ENCODE peak calls at places on chromosomes 1 and 21, in eight cellular contexts. One of them, this sample, is unnamed.

GRCh38 chr1:9724706-9725476 is 73.4 kb downstream of the PIK3CD start:
- DNase-seq in stomach: peak; percentile 65
- DNase-seq in vagina: no peak
- DNase-seq in suprapubic skin: no peak
- DNase-seq in breast epithelium: no peak
- DNase-seq in GM23338: peak; percentile 92
- DNase-seq in sigmoid colon: peak; percentile 73
- DNase-seq in K562: peak; percentile 91
- DNase-seq in this sample: peak; percentile 93

GRCh38 chr1:115727706-115728249 is 40.7 kb downstream of the CASQ2 start:
- DNase-seq in sigmoid colon: peak; percentile 91
- DNase-seq in suprapubic skin: peak; percentile 85
- DNase-seq in vagina: peak; percentile 94
- DNase-seq in breast epithelium: no peak
- DNase-seq in GM23338: no peak
- DNase-seq in K562: no peak
- DNase-seq in stomach: peak; percentile 40
- DNase-seq in this sample: no peak

GRCh38 chr1:111600886-111601386 is 18.7 kb upstream of the RAP1A start:
- DNase-seq in K562: no peak
- DNase-seq in suprapubic skin: no peak
- DNase-seq in GM23338: no peak
- DNase-seq in vagina: no peak
- DNase-seq in stomach: no peak
- DNase-seq in sigmoid colon: no peak
- DNase-seq in breast epithelium: no peak
- DNase-seq in this sample: no peak

GRCh38 chr1:222898191-222898527 is 83.3 kb downstream of the DISP1 start:
- DNase-seq in sigmoid colon: no peak
- DNase-seq in stomach: no peak
- DNase-seq in breast epithelium: no peak
- DNase-seq in K562: no peak
- DNase-seq in vagina: no peak
- DNase-seq in suprapubic skin: no peak
- DNase-seq in GM23338: no peak
- DNase-seq in this sample: no peak

GRCh38 chr1:179081696-179082307 is at the start of gene TOR3A:
- DNase-seq in vagina: peak; percentile 96
- DNase-seq in K562: peak; percentile 93
- DNase-seq in stomach: peak; percentile 94
- DNase-seq in breast epithelium: peak; percentile 89
- DNase-seq in sigmoid colon: peak; percentile 97
- DNase-seq in suprapubic skin: peak; percentile 94
- DNase-seq in GM23338: peak; percentile 95
- DNase-seq in this sample: peak; percentile 98

GRCh38 chr21:35850029-35850428 is 210.3 kb downstream of the SETD4 start:
- DNase-seq in breast epithelium: no peak
- DNase-seq in sigmoid colon: no peak
- DNase-seq in stomach: no peak
- DNase-seq in GM23338: no peak
- DNase-seq in K562: no peak
- DNase-seq in suprapubic skin: no peak
- DNase-seq in vagina: no peak
- DNase-seq in this sample: no peak

GRCh38 chr1:180170569-180170968 is 15.9 kb downstream of the QSOX1 start:
- DNase-seq in suprapubic skin: no peak
- DNase-seq in sigmoid colon: peak; percentile 21
- DNase-seq in breast epithelium: no peak
- DNase-seq in stomach: no peak
- DNase-seq in K562: no peak
- DNase-seq in vagina: no peak
- DNase-seq in GM23338: no peak
- DNase-seq in this sample: no peak

GRCh38 chr1:91546876-91547275 is 46.2 kb downstream of the CDC7 start:
- DNase-seq in stomach: no peak
- DNase-seq in breast epithelium: no peak
- DNase-seq in vagina: no peak
- DNase-seq in suprapubic skin: no peak
- DNase-seq in sigmoid colon: no peak
- DNase-seq in GM23338: peak; percentile 51
- DNase-seq in K562: no peak
- DNase-seq in this sample: no peak

GRCh38 chr1:5165747-5166146 is 511.3 kb downstream of the AJAP1 start:
- DNase-seq in vagina: no peak
- DNase-seq in breast epithelium: no peak
- DNase-seq in GM23338: no peak
- DNase-seq in stomach: no peak
- DNase-seq in sigmoid colon: no peak
- DNase-seq in K562: no peak
- DNase-seq in suprapubic skin: no peak
- DNase-seq in this sample: no peak

GRCh38 chr1:40377512-40377911 is 4.0 kb downstream of the SMAP2 start:
- DNase-seq in breast epithelium: no peak
- DNase-seq in sigmoid colon: no peak
- DNase-seq in GM23338: no peak
- DNase-seq in suprapubic skin: no peak
- DNase-seq in stomach: no peak
- DNase-seq in vagina: no peak
- DNase-seq in K562: no peak
- DNase-seq in this sample: no peak

GRCh38 chr1:182795563-182796228 is 6.1 kb downstream of the NPL start:
- DNase-seq in suprapubic skin: no peak
- DNase-seq in breast epithelium: no peak
- DNase-seq in vagina: no peak
- DNase-seq in sigmoid colon: no peak
- DNase-seq in stomach: no peak
- DNase-seq in K562: peak; percentile 50
- DNase-seq in GM23338: no peak
- DNase-seq in this sample: no peak

GRCh38 chr1:6205849-6206845 is at the start of gene RNF207:
- DNase-seq in suprapubic skin: no peak
- DNase-seq in breast epithelium: no peak
- DNase-seq in GM23338: peak; percentile 91
- DNase-seq in vagina: no peak
- DNase-seq in K562: peak; percentile 84
- DNase-seq in sigmoid colon: peak; percentile 79
- DNase-seq in stomach: peak; percentile 75
- DNase-seq in this sample: no peak

GRCh38 chr1:160120797-160121196 is 5.2 kb downstream of the ATP1A2 start:
- DNase-seq in K562: no peak
- DNase-seq in GM23338: no peak
- DNase-seq in suprapubic skin: no peak
- DNase-seq in vagina: no peak
- DNase-seq in stomach: no peak
- DNase-seq in sigmoid colon: no peak
- DNase-seq in breast epithelium: no peak
- DNase-seq in this sample: peak; percentile 48

GRCh38 chr1:39104158-39105060 is 78.3 kb downstream of the NDUFS5 start:
- DNase-seq in sigmoid colon: peak; percentile 73
- DNase-seq in K562: no peak
- DNase-seq in suprapubic skin: peak; percentile 82
- DNase-seq in stomach: no peak
- DNase-seq in vagina: no peak
- DNase-seq in GM23338: peak; percentile 66
- DNase-seq in breast epithelium: no peak
- DNase-seq in this sample: no peak

GRCh38 chr1:39098569-39099250 is 72.6 kb downstream of the NDUFS5 start:
- DNase-seq in stomach: peak; percentile 64
- DNase-seq in suprapubic skin: no peak
- DNase-seq in breast epithelium: no peak
- DNase-seq in K562: peak; percentile 83
- DNase-seq in sigmoid colon: peak; percentile 83
- DNase-seq in GM23338: peak; percentile 99
- DNase-seq in vagina: no peak
- DNase-seq in this sample: no peak

DNA sequence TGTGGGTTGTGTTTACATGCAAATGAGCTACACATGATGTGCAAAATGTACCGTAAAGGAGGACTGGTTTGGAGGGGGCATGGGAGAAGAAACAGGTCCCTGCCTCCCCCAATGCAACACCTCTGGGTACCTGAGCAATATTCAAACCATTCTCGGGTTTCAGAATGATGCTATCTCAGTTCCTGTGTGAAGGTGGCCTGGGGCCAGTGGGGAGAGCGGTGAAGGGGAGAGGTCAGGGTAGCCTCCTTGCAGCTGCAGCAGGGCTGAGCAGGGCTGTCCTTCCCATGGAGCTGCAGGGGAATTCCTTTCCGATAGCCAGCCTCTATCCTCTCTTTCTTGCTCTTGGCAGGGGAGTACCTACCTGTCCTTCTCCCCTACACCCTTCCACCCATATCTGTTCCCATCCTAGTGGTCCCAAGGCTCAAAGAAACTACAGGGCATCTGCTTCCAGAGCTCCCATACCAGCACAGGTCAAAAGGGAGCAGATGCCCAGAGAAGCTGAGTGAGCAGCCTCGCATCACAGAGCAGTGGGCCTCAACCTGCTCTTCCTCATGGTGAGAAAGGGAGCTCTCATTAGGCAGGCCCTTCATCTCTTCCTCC is 11.9 kb downstream of the MEF2D start:
- DNase-seq in stomach: no peak
- DNase-seq in breast epithelium: no peak
- DNase-seq in suprapubic skin: no peak
- DNase-seq in K562: no peak
- DNase-seq in GM23338: no peak
- DNase-seq in vagina: no peak
- DNase-seq in sigmoid colon: no peak
- DNase-seq in this sample: no peak
- TF ChIP-seq POLR2AphosphoS5 in stomach: no peak
- TF ChIP-seq POLR2AphosphoS5 in breast epithelium: no peak
- TF ChIP-seq POLR2AphosphoS5 in suprapubic skin: no peak
- TF ChIP-seq POLR2AphosphoS5 in K562: no peak
- TF ChIP-seq POLR2AphosphoS5 in GM23338: no peak
- TF ChIP-seq POLR2AphosphoS5 in vagina: no peak
- TF ChIP-seq POLR2AphosphoS5 in sigmoid colon: no peak
- TF ChIP-seq POLR2AphosphoS5 in this sample: no peak

GRCh38 chr1:59733443-59734141 is 81.2 kb upstream of the HOOK1 start:
- DNase-seq in breast epithelium: no peak
- DNase-seq in stomach: no peak
- DNase-seq in sigmoid colon: no peak
- DNase-seq in vagina: no peak
- DNase-seq in GM23338: no peak
- DNase-seq in suprapubic skin: no peak
- DNase-seq in K562: no peak
- DNase-seq in this sample: no peak
- H3K4me1 ChIP-seq in breast epithelium: no peaks in the 10 kb centered on the region
- H3K4me1 ChIP-seq in stomach: peaks cover 19% of the 10 kb centered on the region
- H3K4me1 ChIP-seq in sigmoid colon: peaks cover 35% of the 10 kb centered on the region
- H3K4me1 ChIP-seq in vagina: peaks cover 36% of the 10 kb centered on the region
- H3K4me1 ChIP-seq in GM23338: peaks cover 12% of the 10 kb centered on the region
- H3K4me1 ChIP-seq in suprapubic skin: peaks cover 23% of the 10 kb centered on the region
- H3K4me1 ChIP-seq in K562: no peaks in the 10 kb centered on the region
- H3K4me1 ChIP-seq in this sample: no peaks in the 10 kb centered on the region

DNA sequence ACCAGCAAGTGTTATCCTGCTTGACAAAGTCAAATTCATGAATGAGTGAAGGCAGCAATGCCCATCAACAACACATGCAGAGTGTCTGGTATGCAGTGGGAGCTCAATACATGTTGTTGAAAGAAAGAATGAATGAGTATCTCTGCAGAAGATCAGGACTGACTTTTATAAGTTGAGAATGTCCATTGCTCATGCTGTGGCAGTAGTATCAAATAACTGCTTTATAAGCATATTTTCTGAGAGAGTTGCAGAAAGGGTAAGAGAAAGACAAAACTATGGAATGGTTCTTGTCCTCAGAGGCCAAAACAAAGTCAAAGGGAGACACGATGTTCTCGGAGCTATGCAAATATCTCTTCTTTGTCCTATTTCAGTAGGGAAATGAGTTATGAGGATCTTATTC is 288.7 kb downstream of the LMX1A start:
- DNase-seq in K562: no peak
- DNase-seq in vagina: no peak
- DNase-seq in suprapubic skin: no peak
- DNase-seq in sigmoid colon: no peak
- DNase-seq in stomach: no peak
- DNase-seq in breast epithelium: no peak
- DNase-seq in GM23338: no peak
- DNase-seq in this sample: no peak
- H3K27ac ChIP-seq in K562: no peak overlapping the region
- H3K27ac ChIP-seq in vagina: no peak overlapping the region
- H3K27ac ChIP-seq in suprapubic skin: no peak overlapping the region
- H3K27ac ChIP-seq in sigmoid colon: no peak overlapping the region
- H3K27ac ChIP-seq in stomach: no peak overlapping the region
- H3K27ac ChIP-seq in breast epithelium: no peak overlapping the region
- H3K27ac ChIP-seq in GM23338: no peak overlapping the region
- H3K27ac ChIP-seq in this sample: no peak overlapping the region

GRCh38 chr1:211612786-211613107 is 33.8 kb upstream of the SLC30A1 start:
- DNase-seq in GM23338: no peak
- DNase-seq in breast epithelium: no peak
- DNase-seq in suprapubic skin: no peak
- DNase-seq in vagina: no peak
- DNase-seq in K562: no peak
- DNase-seq in sigmoid colon: no peak
- DNase-seq in stomach: no peak
- DNase-seq in this sample: no peak

GRCh38 chr1:211614615-211615014 is 35.7 kb upstream of the SLC30A1 start:
- DNase-seq in stomach: no peak
- DNase-seq in sigmoid colon: no peak
- DNase-seq in suprapubic skin: no peak
- DNase-seq in K562: peak; percentile 48
- DNase-seq in vagina: no peak
- DNase-seq in breast epithelium: no peak
- DNase-seq in GM23338: no peak
- DNase-seq in this sample: no peak

GRCh38 chr1:211613951-211614350 is 35.0 kb upstream of the SLC30A1 start:
- DNase-seq in vagina: no peak
- DNase-seq in suprapubic skin: no peak
- DNase-seq in GM23338: no peak
- DNase-seq in K562: peak; percentile 61
- DNase-seq in sigmoid colon: no peak
- DNase-seq in stomach: no peak
- DNase-seq in breast epithelium: no peak
- DNase-seq in this sample: no peak

GRCh38 chr1:211611818-211612217 is 32.9 kb upstream of the SLC30A1 start:
- DNase-seq in K562: peak; percentile 10
- DNase-seq in suprapubic skin: no peak
- DNase-seq in stomach: no peak
- DNase-seq in vagina: no peak
- DNase-seq in breast epithelium: no peak
- DNase-seq in GM23338: no peak
- DNase-seq in sigmoid colon: no peak
- DNase-seq in this sample: no peak

DNA sequence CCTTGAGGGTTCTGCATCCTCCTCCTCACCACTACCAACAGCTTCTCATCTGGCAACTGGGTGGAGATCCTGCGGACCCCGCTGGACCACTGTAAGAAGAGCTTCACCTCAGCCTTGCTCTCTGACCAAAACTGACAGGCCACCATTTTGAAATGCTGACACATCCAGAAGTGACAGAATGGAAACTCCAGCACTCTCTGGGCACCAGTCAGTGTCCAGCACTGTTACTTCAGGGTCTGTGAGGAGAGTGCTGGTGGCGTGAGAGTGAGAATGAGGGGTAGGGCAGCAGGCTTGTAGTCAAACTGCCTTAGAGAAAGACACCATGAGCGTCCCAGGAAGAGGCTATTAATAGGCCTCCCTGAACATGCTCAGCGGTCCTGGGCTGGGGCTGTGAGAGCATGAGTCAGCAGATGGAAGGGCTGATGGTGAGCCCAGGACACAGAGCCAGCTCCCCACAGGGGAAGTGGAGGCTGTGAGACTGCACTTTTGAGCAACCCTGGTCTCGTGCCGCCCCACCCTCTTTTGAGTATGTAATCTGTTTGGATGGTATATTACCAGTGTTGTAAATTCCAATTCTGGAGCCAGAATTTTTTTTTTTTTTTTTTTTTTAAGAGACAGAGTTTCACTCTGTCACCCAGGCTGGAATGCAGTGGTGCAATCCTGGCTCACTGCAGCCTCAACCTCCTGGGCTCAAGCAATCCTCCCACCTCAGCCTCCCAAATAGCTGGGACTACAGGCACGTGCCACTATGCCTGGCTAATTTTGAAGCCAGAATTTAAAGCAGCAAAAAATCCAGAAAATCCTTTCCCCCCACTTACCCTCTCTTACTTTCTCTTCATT is 34.4 kb upstream of the SLC30A1 start:
- DNase-seq in GM23338: peak; percentile 7
- DNase-seq in stomach: peak; percentile 52
- DNase-seq in suprapubic skin: peak; percentile 92
- DNase-seq in sigmoid colon: peak; percentile 95
- DNase-seq in K562: peak; percentile 94
- DNase-seq in breast epithelium: no peak
- DNase-seq in vagina: peak; percentile 94
- DNase-seq in this sample: peak; percentile 89
- TF ChIP-seq POLR2AphosphoS5 in GM23338: no peak
- TF ChIP-seq POLR2AphosphoS5 in stomach: no peak
- TF ChIP-seq POLR2AphosphoS5 in suprapubic skin: no peak
- TF ChIP-seq POLR2AphosphoS5 in sigmoid colon: peak; percentile 67
- TF ChIP-seq POLR2AphosphoS5 in K562: peak; percentile 70
- TF ChIP-seq POLR2AphosphoS5 in breast epithelium: no peak
- TF ChIP-seq POLR2AphosphoS5 in vagina: no peak
- TF ChIP-seq POLR2AphosphoS5 in this sample: peak; percentile 40